ENCODE peak calls at places on chromosome 16, in eight cellular contexts. V is hepatocyte, Y is stomach, O is prostate gland, S is A549, P is cardiac muscle cell, K is pancreas, Z is fibroblast of lung. D is an unnamed sample. For H3K4me1, the result is how much of the 10 kb centered on the place peaks cover.

GRCh38 chr16:88901718-88902337 is 35.4 kb upstream of the PABPN1L start:
- DNase-seq in Z (no peak), S (no peak), V (no peak), Y (no peak), O (no peak), K (no peak), P (no peak), D (no peak)

GRCh38 chr16:87178177-87178863 is 138.9 kb downstream of the C16orf95 start:
- DNase-seq in Y (no peak), S (no peak), Z (no peak), V (peak), P (peak), K (no peak), O (no peak), D (no peak)

GRCh38 chr16:5709889-5710288 is 612.3 kb upstream of the EEF2KMT start:
- DNase-seq in Y (no peak), P (no peak), S (no peak), O (no peak), K (no peak), V (peak), Z (no peak), D (no peak)

GRCh38 chr16:17409894-17410293 is 60.9 kb downstream of the XYLT1 start:
- DNase-seq in P (no peak), S (no peak), Y (no peak), V (no peak), K (no peak), O (no peak), Z (no peak), D (no peak)

GRCh38 chr16:50697881-50698767 is 4.7 kb downstream of the NOD2 start:
- DNase-seq in O (peak), S (no peak), Z (peak), V (no peak), Y (peak), P (peak), K (no peak), D (no peak)

GRCh38 chr16:48511071-48511540 is 98.9 kb downstream of the N4BP1 start:
- DNase-seq in Y (no peak), K (peak), P (peak), S (no peak), O (no peak), Z (peak), V (peak), D (no peak)

GRCh38 chr16:17070882-17071592 is 399.7 kb downstream of the XYLT1 start:
- DNase-seq in Z (no peak), K (no peak), O (peak), S (peak), Y (peak), V (peak), P (no peak), D (peak)

GRCh38 chr16:68528686-68529379 is 10.3 kb upstream of the ZFP90 start:
- DNase-seq in V (peak), Z (peak), O (peak), P (peak), Y (peak), S (peak), K (peak), D (peak)

GRCh38 chr16:49788505-49788904 is 67.4 kb downstream of the ZNF423 start:
- DNase-seq in Y (no peak), O (no peak), K (no peak), Z (no peak), P (peak), V (no peak), S (no peak), D (no peak)

GRCh38 chr16:836221-836620 is 35.7 kb upstream of the GNG13 start:
- DNase-seq in Z (no peak), O (no peak), Y (no peak), K (no peak), P (no peak), S (no peak), V (no peak), D (no peak)

GRCh38 chr16:78437352-78437968 is 338.0 kb downstream of the WWOX start:
- DNase-seq in K (no peak), Y (peak), Z (peak), P (peak), O (no peak), S (peak), V (peak), D (no peak)

GRCh38 chr16:361872-362701 is 8.3 kb downstream of the MRPL28 start:
- DNase-seq in S (peak), P (peak), K (peak), Z (peak), Y (peak), O (peak), V (peak), D (peak)

GRCh38 chr16:84240455-84240854 is 643 bp upstream of the KCNG4 start:
- DNase-seq in O (no peak), S (no peak), Y (no peak), P (no peak), Z (no peak), V (no peak), K (no peak), D (no peak)

GRCh38 chr16:77234611-77235010 is 35.4 kb downstream of the SYCE1L start:
- DNase-seq in V (no peak), S (no peak), Y (no peak), K (no peak), Z (no peak), O (no peak), P (no peak), D (no peak)

GRCh38 chr16:88531931-88532433 is 38.2 kb upstream of the ZC3H18 start:
- DNase-seq in K (peak), S (no peak), V (no peak), P (no peak), Z (no peak), Y (no peak), O (no peak), D (no peak)

GRCh38 chr16:88768041-88768876 is 16.8 kb downstream of the PIEZO1 start:
- DNase-seq in O (no peak), S (no peak), Z (peak), P (peak), V (peak), Y (no peak), K (no peak), D (peak)

GRCh38 chr16:61148930-61149329 is 887.3 kb downstream of the CDH8 start:
- DNase-seq in Z (no peak), K (no peak), O (no peak), P (no peak), Y (no peak), V (no peak), S (peak), D (no peak)

GRCh38 chr16:6926341-6926740 is 406.3 kb upstream of the RBFOX1 start:
- DNase-seq in V (no peak), O (no peak), S (no peak), Z (no peak), Y (no peak), P (no peak), K (no peak), D (no peak)

GRCh38 chr16:23365602-23366240 is 63.6 kb downstream of the SCNN1B start:
- DNase-seq in O (peak), V (no peak), K (no peak), S (peak), Y (no peak), Z (no peak), P (peak), D (no peak)

GRCh38 chr16:84893849-84894599 is 74.2 kb downstream of the CRISPLD2 start:
- DNase-seq in V (no peak), S (no peak), P (no peak), K (no peak), Y (no peak), O (no peak), Z (peak), D (no peak)

GRCh38 chr16:75559564-75560372 is 3.7 kb upstream of the TMEM231 start:
- DNase-seq in V (peak), K (no peak), Y (no peak), Z (peak), O (no peak), P (peak), S (no peak), D (no peak)

GRCh38 chr16:1105888-1106620 is 10.0 kb upstream of the C1QTNF8 start:
- DNase-seq in O (peak), Y (peak), P (peak), S (peak), Z (peak), V (peak), K (peak), D (peak)

GRCh38 chr16:8721693-8722348 is 47.4 kb downstream of the ABAT start:
- DNase-seq in Y (no peak), O (no peak), S (no peak), P (no peak), K (no peak), V (no peak), Z (no peak), D (no peak)
- H3K27ac ChIP-seq in Y (no peak), O (peak), S (no peak), P (peak), K (peak), V (peak), Z (no peak), D (no peak)

GRCh38 chr16:3458278-3458851 is 14.9 kb downstream of the NAA60 start:
- DNase-seq in Y (no peak), P (peak), S (peak), K (no peak), O (no peak), V (peak), Z (peak), D (no peak)
- H3K4me1 ChIP-seq in Y (half or more), P (under half), S (under half), K (under half), O (under half), V (under half), Z (under half), D (half or more)

GRCh38 chr16:70576431-70577255 is 53.0 kb downstream of the SF3B3 start:
- DNase-seq in S (peak), Z (peak), O (no peak), Y (no peak), K (peak), V (peak), P (peak), D (no peak)
- TF ChIP-seq CTCF in S (no peak), Z (no peak), O (no peak), Y (no peak), K (no peak), V (no peak), P (no peak), D (no peak)

DNA sequence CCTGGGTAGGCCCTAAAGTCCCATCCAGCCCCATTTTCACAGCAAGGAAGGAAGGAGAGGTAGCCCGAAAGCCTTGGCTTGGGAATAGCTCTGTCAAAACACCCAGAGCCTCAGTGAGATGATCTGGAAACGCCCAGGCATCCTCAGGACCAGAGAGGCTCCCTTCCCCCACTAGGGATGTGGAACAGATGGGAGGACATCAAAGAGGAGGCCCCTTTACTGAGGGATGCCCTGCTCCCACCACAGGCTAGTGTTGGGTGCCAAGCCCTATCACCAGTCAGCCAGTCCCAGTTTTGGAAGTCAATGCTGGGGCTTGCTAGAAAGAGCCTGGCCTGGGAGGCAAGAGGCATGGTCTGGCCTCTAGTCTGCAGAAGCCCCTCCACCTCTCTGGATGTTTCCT is 4.7 kb downstream of the TPPP3 start:
- DNase-seq in O (no peak), P (no peak), Y (no peak), Z (no peak), S (no peak), K (no peak), V (no peak), D (no peak)
- H3K27ac ChIP-seq in O (no peak), P (no peak), Y (no peak), Z (no peak), S (no peak), K (no peak), V (no peak), D (no peak)

DNA sequence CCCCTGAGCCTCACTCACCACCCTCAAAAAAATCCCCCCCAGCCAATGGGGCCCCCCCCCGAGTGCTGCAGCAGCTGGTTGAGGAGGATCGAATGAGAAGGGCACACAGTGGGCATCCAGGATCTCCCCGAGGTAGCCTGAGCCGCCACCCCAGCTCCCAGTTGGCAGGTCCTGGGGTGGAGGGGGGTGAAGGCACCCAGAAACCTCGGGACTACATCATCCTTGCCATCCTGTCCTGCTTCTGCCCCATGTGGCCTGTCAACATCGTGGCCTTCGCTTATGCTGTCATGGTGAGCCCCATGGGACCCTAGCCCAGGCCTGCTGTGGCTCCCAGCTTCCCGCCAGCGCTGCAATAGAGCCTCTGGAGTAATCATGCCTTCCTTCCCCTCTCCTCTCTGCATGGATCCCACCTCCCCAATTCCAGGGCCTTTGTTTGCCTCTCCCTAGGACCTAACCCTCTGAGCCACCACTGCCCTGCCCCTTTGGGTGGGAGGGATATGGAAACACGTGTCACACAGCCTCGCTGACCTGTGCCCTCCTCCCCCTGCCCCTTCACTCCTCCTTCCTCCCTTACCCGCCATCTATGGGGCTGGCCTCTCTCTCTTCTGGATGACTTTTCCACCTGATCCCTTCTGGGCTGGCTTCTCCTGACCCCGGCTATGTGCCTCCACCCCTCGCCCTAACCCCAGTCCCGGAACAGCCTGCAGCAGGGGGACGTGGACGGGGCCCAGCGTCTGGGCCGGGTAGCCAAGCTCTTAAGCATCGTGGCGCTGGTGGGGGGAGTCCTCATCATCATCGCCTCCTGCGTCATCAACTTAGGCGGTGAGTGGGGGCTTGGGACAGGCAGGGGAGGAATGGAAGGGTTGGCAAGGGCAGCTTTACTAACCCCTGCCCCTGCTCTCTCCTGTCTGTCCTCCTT is 1.9 kb downstream of the PRRT2 start:
- DNase-seq in V (no peak), Z (no peak), S (no peak), K (no peak), P (no peak), Y (no peak), O (no peak), D (no peak)
- H3K4me1 ChIP-seq in V (under half), Z (under half), S (under half), K (under half), P (under half), Y (half or more), O (under half), D (half or more)

DNA sequence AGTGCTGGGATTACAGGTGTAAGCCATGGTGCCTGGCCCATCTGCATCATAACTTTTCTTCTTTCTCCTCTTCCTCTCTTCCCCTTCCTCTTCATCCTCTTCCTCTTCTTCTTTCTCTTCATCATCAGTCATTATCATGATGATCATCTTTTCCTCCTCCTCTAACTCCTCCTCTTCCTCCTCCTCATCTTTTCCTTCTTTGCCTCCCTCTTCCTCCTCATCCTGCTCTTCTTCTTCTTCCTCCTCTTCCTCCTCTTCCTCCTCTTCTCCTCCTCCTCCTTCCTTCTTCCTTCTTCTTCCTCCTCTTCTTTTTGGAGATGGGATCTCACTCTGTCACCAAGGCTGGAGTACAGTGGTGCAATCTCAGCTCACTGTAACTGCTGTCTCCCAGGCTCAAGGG is 62.5 kb downstream of the SOCS1 start:
- DNase-seq in K (no peak), O (no peak), Y (no peak), V (no peak), S (no peak), P (no peak), Z (no peak), D (no peak)
- TF ChIP-seq CTCF in K (no peak), O (no peak), Y (no peak), V (no peak), S (no peak), P (no peak), Z (no peak), D (no peak)

GRCh38 chr16:2492292-2492691 is 17.4 kb downstream of the TBC1D24 start:
- DNase-seq in V (no peak), O (no peak), P (no peak), K (no peak), Y (no peak), S (no peak), Z (no peak), D (no peak)

GRCh38 chr16:2495041-2495440 is 18.7 kb upstream of the ATP6V0C start:
- DNase-seq in O (no peak), Z (no peak), Y (no peak), P (no peak), S (no peak), K (no peak), V (no peak), D (no peak)

GRCh38 chr16:2493608-2494007 is 18.7 kb downstream of the TBC1D24 start:
- DNase-seq in K (no peak), Y (no peak), O (no peak), V (no peak), Z (no peak), P (no peak), S (no peak), D (no peak)

GRCh38 chr16:2496223-2497115 is 17.3 kb upstream of the ATP6V0C start:
- DNase-seq in K (peak), S (no peak), P (no peak), Z (no peak), Y (no peak), O (no peak), V (no peak), D (no peak)

GRCh38 chr16:2494616-2495015 is 19.1 kb upstream of the ATP6V0C start:
- DNase-seq in V (no peak), Z (no peak), P (no peak), S (no peak), O (no peak), Y (no peak), K (no peak), D (no peak)
- H3K27ac ChIP-seq in V (no peak), Z (no peak), P (no peak), S (no peak), O (no peak), Y (no peak), K (no peak), D (peak)

GRCh38 chr16:86031141-86031678 is 132.2 kb downstream of the IRF8 start:
- DNase-seq in K (peak), P (no peak), Y (no peak), S (no peak), O (no peak), Z (no peak), V (no peak), D (no peak)

GRCh38 chr16:86027366-86028126 is 128.6 kb downstream of the IRF8 start:
- DNase-seq in Y (no peak), Z (no peak), P (no peak), S (no peak), K (no peak), O (no peak), V (peak), D (no peak)

GRCh38 chr16:86033016-86033474 is 134.1 kb downstream of the IRF8 start:
- DNase-seq in Y (no peak), K (peak), O (no peak), S (no peak), P (peak), Z (peak), V (no peak), D (no peak)

GRCh38 chr16:86029131-86029741 is 130.3 kb downstream of the IRF8 start:
- DNase-seq in Z (peak), P (peak), O (no peak), S (no peak), Y (peak), V (peak), K (peak), D (no peak)

DNA sequence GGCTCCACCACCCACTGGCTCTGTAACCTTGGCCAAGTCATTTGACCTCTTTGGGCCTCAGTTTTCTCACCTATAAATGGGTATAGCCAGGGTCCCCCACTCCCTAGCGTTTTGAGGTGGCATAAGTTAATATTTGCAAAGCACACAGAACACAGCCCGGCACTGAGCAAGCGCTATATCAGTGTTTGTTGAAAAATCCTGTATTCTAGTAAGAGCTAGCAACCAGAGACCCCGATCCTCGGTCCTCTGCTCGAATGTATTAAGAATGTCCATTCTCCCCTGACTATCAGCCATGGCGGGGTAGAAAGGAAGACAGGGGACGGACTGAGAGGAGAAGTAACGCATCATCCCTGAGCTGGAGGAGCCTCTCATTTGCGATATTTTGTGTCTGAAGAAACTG is 131.2 kb downstream of the IRF8 start:
- DNase-seq in Y (no peak), K (peak), V (no peak), O (no peak), S (no peak), P (no peak), Z (no peak), D (no peak)
- H3K4me1 ChIP-seq in Y (under half), K (under half), V (under half), O (under half), S (under half), P (under half), Z (under half), D (under half)

D was measured in lower lobe of right lung.